ENCODE peak calls at places on chromosomes 11 and 22, in five cellular contexts. One of them, this sample, is unnamed.
A peak's percentile ranks its signal among the peaks of the same experiment; 100 is the strongest.

GRCh38 chr22:44347098-44347497 is 34.3 kb upstream of the SHISAL1 start:
- DNase-seq in tibial artery: no peak
- DNase-seq in CD4-positive, alpha-beta T cell: no peak
- DNase-seq in HFFc6: no peak
- DNase-seq in testis: no peak
- DNase-seq in this sample: no peak

GRCh38 chr11:62500066-62501035 is 46.3 kb downstream of the AHNAK start:
- DNase-seq in tibial artery: no peak
- DNase-seq in CD4-positive, alpha-beta T cell: no peak
- DNase-seq in HFFc6: no peak
- DNase-seq in testis: no peak
- DNase-seq in this sample: no peak

GRCh38 chr11:2562181-2562581 is 117.4 kb downstream of the KCNQ1 start:
- DNase-seq in tibial artery: peak; percentile 46
- DNase-seq in CD4-positive, alpha-beta T cell: no peak
- DNase-seq in HFFc6: no peak
- DNase-seq in testis: peak; percentile 63
- DNase-seq in this sample: no peak

GRCh38 chr22:43001271-43002197 is 13.4 kb downstream of the PACSIN2 start:
- DNase-seq in tibial artery: no peak
- DNase-seq in CD4-positive, alpha-beta T cell: no peak
- DNase-seq in HFFc6: no peak
- DNase-seq in testis: no peak
- DNase-seq in this sample: no peak

GRCh38 chr11:9651481-9651880 is 12.4 kb upstream of the SWAP70 start:
- DNase-seq in tibial artery: no peak
- DNase-seq in CD4-positive, alpha-beta T cell: no peak
- DNase-seq in HFFc6: no peak
- DNase-seq in testis: no peak
- DNase-seq in this sample: no peak

GRCh38 chr11:83336993-83337392 is 50.8 kb upstream of the CCDC90B start:
- DNase-seq in tibial artery: no peak
- DNase-seq in CD4-positive, alpha-beta T cell: no peak
- DNase-seq in HFFc6: no peak
- DNase-seq in testis: no peak
- DNase-seq in this sample: no peak

GRCh38 chr22:27090595-27090994 is 433.2 kb downstream of the MIAT start:
- DNase-seq in tibial artery: no peak
- DNase-seq in CD4-positive, alpha-beta T cell: no peak
- DNase-seq in HFFc6: no peak
- DNase-seq in testis: no peak
- DNase-seq in this sample: no peak

GRCh38 chr22:42281706-42282251 is 11.3 kb upstream of the TCF20 start:
- DNase-seq in tibial artery: peak; percentile 46
- DNase-seq in CD4-positive, alpha-beta T cell: no peak
- DNase-seq in HFFc6: no peak
- DNase-seq in testis: no peak
- DNase-seq in this sample: no peak

GRCh38 chr22:47114813-47115517 is 352.5 kb downstream of the TBC1D22A start:
- DNase-seq in tibial artery: peak; percentile 51
- DNase-seq in CD4-positive, alpha-beta T cell: no peak
- DNase-seq in HFFc6: no peak
- DNase-seq in testis: no peak
- DNase-seq in this sample: no peak

GRCh38 chr11:95977534-95978174 is 53.7 kb upstream of the MTMR2 start:
- DNase-seq in tibial artery: no peak
- DNase-seq in CD4-positive, alpha-beta T cell: no peak
- DNase-seq in HFFc6: peak; percentile 16
- DNase-seq in testis: no peak
- DNase-seq in this sample: no peak

GRCh38 chr11:88016392-88017020 is 158.7 kb downstream of the RAB38 start:
- DNase-seq in tibial artery: peak; percentile 78
- DNase-seq in CD4-positive, alpha-beta T cell: peak; percentile 49
- DNase-seq in HFFc6: peak; percentile 76
- DNase-seq in testis: peak; percentile 93
- DNase-seq in this sample: no peak

GRCh38 chr22:40345801-40346177 is 511 bp upstream of the ADSL start:
- DNase-seq in tibial artery: no peak
- DNase-seq in CD4-positive, alpha-beta T cell: peak; percentile 49
- DNase-seq in HFFc6: peak; percentile 11
- DNase-seq in testis: no peak
- DNase-seq in this sample: no peak

GRCh38 chr22:21734540-21735197 is 925 bp downstream of the YPEL1 start:
- DNase-seq in tibial artery: no peak
- DNase-seq in CD4-positive, alpha-beta T cell: no peak
- DNase-seq in HFFc6: no peak
- DNase-seq in testis: no peak
- DNase-seq in this sample: no peak

GRCh38 chr11:120810251-120810650 is 213.7 kb upstream of the TBCEL start:
- DNase-seq in tibial artery: no peak
- DNase-seq in CD4-positive, alpha-beta T cell: no peak
- DNase-seq in HFFc6: peak; percentile 23
- DNase-seq in testis: no peak
- DNase-seq in this sample: no peak

GRCh38 chr22:49300241-49300640 is 527.4 kb downstream of the BRD1 start:
- DNase-seq in tibial artery: no peak
- DNase-seq in CD4-positive, alpha-beta T cell: no peak
- DNase-seq in HFFc6: no peak
- DNase-seq in testis: peak; percentile 6
- DNase-seq in this sample: no peak

GRCh38 chr22:33167998-33168397 is 109.8 kb upstream of the SYN3 start:
- DNase-seq in tibial artery: no peak
- DNase-seq in CD4-positive, alpha-beta T cell: no peak
- DNase-seq in HFFc6: no peak
- DNase-seq in testis: no peak
- DNase-seq in this sample: no peak

GRCh38 chr11:45794169-45794568 is 10.8 kb upstream of the SLC35C1 start:
- DNase-seq in tibial artery: peak; percentile 31
- DNase-seq in CD4-positive, alpha-beta T cell: no peak
- DNase-seq in HFFc6: no peak
- DNase-seq in testis: no peak
- DNase-seq in this sample: no peak

GRCh38 chr11:116927163-116927772 is 89.8 kb upstream of the APOA1 start:
- DNase-seq in tibial artery: no peak
- DNase-seq in CD4-positive, alpha-beta T cell: peak; percentile 36
- DNase-seq in HFFc6: no peak
- DNase-seq in testis: no peak
- DNase-seq in this sample: no peak

GRCh38 chr11:18936002-18936673 is 3.1 kb downstream of the MRGPRX1 start:
- DNase-seq in tibial artery: no peak
- DNase-seq in CD4-positive, alpha-beta T cell: no peak
- DNase-seq in HFFc6: no peak
- DNase-seq in testis: no peak
- DNase-seq in this sample: no peak

GRCh38 chr11:32081129-32081641 is 9.7 kb upstream of the RCN1 start:
- DNase-seq in tibial artery: no peak
- DNase-seq in CD4-positive, alpha-beta T cell: no peak
- DNase-seq in HFFc6: peak; percentile 62
- DNase-seq in testis: no peak
- DNase-seq in this sample: no peak

GRCh38 chr11:132844956-132845355 is 687.3 kb downstream of the OPCML start:
- DNase-seq in tibial artery: no peak
- DNase-seq in CD4-positive, alpha-beta T cell: no peak
- DNase-seq in HFFc6: peak; percentile 88
- DNase-seq in testis: no peak
- DNase-seq in this sample: no peak

GRCh38 chr11:10298342-10298741 is 4.3 kb upstream of the SBF2 start:
- DNase-seq in tibial artery: no peak
- DNase-seq in CD4-positive, alpha-beta T cell: no peak
- DNase-seq in HFFc6: peak; percentile 93
- DNase-seq in testis: no peak
- DNase-seq in this sample: no peak

DNA sequence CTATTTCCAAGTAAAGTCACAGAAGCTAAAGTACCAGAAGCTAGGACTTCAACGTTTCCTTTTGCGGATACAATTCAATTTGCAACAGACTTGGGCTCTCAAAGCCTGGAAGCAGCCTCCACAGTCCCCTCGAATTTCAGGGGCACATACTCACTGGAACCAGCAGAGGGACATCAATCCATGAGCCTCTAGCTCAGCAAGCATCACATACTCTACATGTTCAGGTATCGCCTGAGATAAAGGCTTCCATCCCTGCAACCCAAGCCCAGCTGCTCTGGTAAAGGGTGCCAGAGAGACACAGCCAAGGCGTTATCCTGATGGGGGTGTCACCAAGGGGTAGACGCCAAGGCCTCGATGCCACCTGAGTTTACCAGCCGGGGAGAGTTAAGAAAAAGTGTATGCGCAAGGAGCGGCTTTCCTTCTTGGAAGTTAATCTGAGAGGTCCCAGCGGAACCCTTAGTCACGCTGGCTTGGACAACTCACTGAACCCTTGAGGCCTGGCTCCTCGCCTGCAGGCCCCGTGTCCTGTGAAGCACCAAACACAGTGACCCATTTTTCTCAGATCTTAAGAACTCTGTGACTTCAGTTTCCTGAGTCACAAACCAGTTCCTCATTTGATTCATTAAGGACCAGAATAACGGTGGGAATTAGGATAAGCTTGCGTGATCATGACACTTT is 13.0 kb downstream of the LTO1 start:
- DNase-seq in tibial artery: peak; percentile 62
- DNase-seq in CD4-positive, alpha-beta T cell: no peak
- DNase-seq in HFFc6: no peak
- DNase-seq in testis: no peak
- DNase-seq in this sample: no peak
- TF ChIP-seq CTCF in tibial artery: no peak
- TF ChIP-seq CTCF in CD4-positive, alpha-beta T cell: no peak
- TF ChIP-seq CTCF in HFFc6: peak; percentile 62
- TF ChIP-seq CTCF in testis: no peak
- TF ChIP-seq CTCF in this sample: no peak

GRCh38 chr11:35712533-35712932 is 50.0 kb downstream of the TRIM44 start:
- DNase-seq in tibial artery: no peak
- DNase-seq in CD4-positive, alpha-beta T cell: no peak
- DNase-seq in HFFc6: no peak
- DNase-seq in testis: no peak
- DNase-seq in this sample: no peak

GRCh38 chr11:35714882-35715612 is 52.5 kb downstream of the TRIM44 start:
- DNase-seq in tibial artery: no peak
- DNase-seq in CD4-positive, alpha-beta T cell: no peak
- DNase-seq in HFFc6: peak; percentile 62
- DNase-seq in testis: no peak
- DNase-seq in this sample: no peak

GRCh38 chr11:35715649-35716048 is 53.1 kb downstream of the TRIM44 start:
- DNase-seq in tibial artery: no peak
- DNase-seq in CD4-positive, alpha-beta T cell: no peak
- DNase-seq in HFFc6: no peak
- DNase-seq in testis: no peak
- DNase-seq in this sample: no peak

GRCh38 chr11:35717520-35717919 is 54.9 kb downstream of the TRIM44 start:
- DNase-seq in tibial artery: no peak
- DNase-seq in CD4-positive, alpha-beta T cell: no peak
- DNase-seq in HFFc6: no peak
- DNase-seq in testis: no peak
- DNase-seq in this sample: no peak

GRCh38 chr11:35717043-35717442 is 54.5 kb downstream of the TRIM44 start:
- DNase-seq in tibial artery: no peak
- DNase-seq in CD4-positive, alpha-beta T cell: no peak
- DNase-seq in HFFc6: no peak
- DNase-seq in testis: no peak
- DNase-seq in this sample: no peak
- TF ChIP-seq CTCF in tibial artery: no peak
- TF ChIP-seq CTCF in CD4-positive, alpha-beta T cell: no peak
- TF ChIP-seq CTCF in HFFc6: peak; percentile 36
- TF ChIP-seq CTCF in testis: no peak
- TF ChIP-seq CTCF in this sample: peak; percentile 18

GRCh38 chr22:32123657-32124056 is 35.4 kb downstream of the C22orf42 start:
- DNase-seq in tibial artery: no peak
- DNase-seq in CD4-positive, alpha-beta T cell: no peak
- DNase-seq in HFFc6: no peak
- DNase-seq in testis: no peak
- DNase-seq in this sample: no peak

GRCh38 chr22:32132126-32132525 is 27.0 kb downstream of the C22orf42 start:
- DNase-seq in tibial artery: no peak
- DNase-seq in CD4-positive, alpha-beta T cell: no peak
- DNase-seq in HFFc6: no peak
- DNase-seq in testis: no peak
- DNase-seq in this sample: no peak

GRCh38 chr22:32132783-32133182 is 26.3 kb downstream of the C22orf42 start:
- DNase-seq in tibial artery: no peak
- DNase-seq in CD4-positive, alpha-beta T cell: no peak
- DNase-seq in HFFc6: no peak
- DNase-seq in testis: no peak
- DNase-seq in this sample: no peak

GRCh38 chr22:32130464-32130863 is 28.6 kb downstream of the C22orf42 start:
- DNase-seq in tibial artery: no peak
- DNase-seq in CD4-positive, alpha-beta T cell: no peak
- DNase-seq in HFFc6: no peak
- DNase-seq in testis: no peak
- DNase-seq in this sample: no peak

DNA sequence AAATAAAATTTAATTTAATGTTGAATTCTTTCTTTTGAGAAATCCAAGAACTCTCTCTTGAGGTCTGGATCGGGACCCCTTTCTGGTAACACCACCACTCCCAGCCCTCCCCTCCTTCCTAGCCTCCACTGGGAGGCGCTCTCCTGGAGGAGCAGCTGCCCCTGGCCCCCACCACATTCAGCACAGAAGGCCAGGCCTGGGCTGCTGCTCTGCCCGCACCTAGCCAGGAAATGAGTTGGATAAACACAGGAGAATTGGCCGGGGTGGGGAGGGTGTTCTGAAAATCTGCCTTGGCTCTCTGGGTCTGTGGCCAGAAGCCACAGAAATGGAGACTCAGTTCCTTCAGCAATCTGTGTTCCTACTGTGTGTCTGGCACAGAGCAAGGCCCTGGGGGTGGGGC is 31.2 kb downstream of the C22orf42 start:
- DNase-seq in tibial artery: no peak
- DNase-seq in CD4-positive, alpha-beta T cell: no peak
- DNase-seq in HFFc6: no peak
- DNase-seq in testis: no peak
- DNase-seq in this sample: no peak
- TF ChIP-seq CTCF in tibial artery: no peak
- TF ChIP-seq CTCF in CD4-positive, alpha-beta T cell: no peak
- TF ChIP-seq CTCF in HFFc6: peak; percentile 25
- TF ChIP-seq CTCF in testis: no peak
- TF ChIP-seq CTCF in this sample: no peak

DNA sequence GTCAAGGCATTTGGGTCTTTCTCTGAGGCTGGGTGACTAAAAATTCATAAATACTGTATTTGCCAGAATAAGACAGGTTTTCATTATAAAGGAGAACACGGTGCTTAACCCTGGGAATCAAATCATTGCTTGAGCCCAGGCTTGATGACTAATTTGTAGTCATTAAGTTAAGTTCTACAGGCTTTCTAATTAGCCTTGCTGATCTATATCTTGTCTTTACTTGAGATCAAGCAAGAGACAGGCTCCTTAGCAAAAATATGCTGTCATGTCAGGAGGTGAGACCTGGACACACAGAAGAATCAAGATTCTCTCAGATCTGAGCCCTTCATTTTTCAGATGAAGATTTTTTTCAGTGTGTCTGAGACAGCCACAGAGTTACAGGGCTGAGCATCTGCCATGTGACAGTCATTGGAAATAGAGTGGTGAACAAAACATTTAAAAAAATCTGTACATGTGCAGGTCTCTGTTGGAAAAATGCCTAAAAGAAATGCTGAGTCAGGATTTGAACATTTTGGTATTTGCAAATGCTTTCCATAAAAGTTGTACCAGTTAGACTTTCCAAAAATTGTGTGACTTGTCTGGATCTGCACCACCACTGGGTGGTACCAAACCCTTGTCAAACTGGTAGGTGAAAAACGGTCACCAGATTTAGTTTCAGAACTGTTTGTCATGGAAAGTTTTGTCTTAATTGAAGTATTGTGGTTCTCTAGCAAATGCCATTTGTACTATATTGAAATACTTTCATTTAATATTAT is 14.7 kb downstream of the ACAT1 start:
- DNase-seq in tibial artery: no peak
- DNase-seq in CD4-positive, alpha-beta T cell: peak; percentile 7
- DNase-seq in HFFc6: peak; percentile 54
- DNase-seq in testis: no peak
- DNase-seq in this sample: no peak
- TF ChIP-seq CTCF in tibial artery: no peak
- TF ChIP-seq CTCF in CD4-positive, alpha-beta T cell: peak; percentile 23
- TF ChIP-seq CTCF in HFFc6: peak; percentile 65
- TF ChIP-seq CTCF in testis: no peak
- TF ChIP-seq CTCF in this sample: peak; percentile 24